ENCODE peak calls at places on chromosomes 16 and 17, in ten cellular contexts. I is GM04503; L is T-helper 17 cell; P is NCI-H1694 treated with DMSO at 0.1 percent for 48 hours; B is astrocyte; T is fibroblast of lung; X is activated CD8-positive, alpha-beta T cell treated with anti-CD3 and anti-CD28 coated beads, Interleukin-2, amount 10 ng/mL, durations not matched to agents 7 days and 5 days; V is NAMALWA; C is RWPE1; U is left ventricle myocardium inferior. J is an unnamed sample.

GRCh38 chr16:72015124-72015523 is 6.6 kb downstream of the DHODH start:
- DNase-seq in I (no peak), L (no peak), P (no peak), B (no peak), T (no peak), X (no peak), V (no peak), C (no peak), U (no peak), J (no peak)

GRCh38 chr17:38921756-38922411 is 3.5 kb upstream of the LASP1NB start:
- DNase-seq in I (no peak), L (no peak), P (no peak), B (no peak), T (no peak), X (peak; percentile 21), V (no peak), C (no peak), U (no peak), J (no peak)

GRCh38 chr17:55155867-55156560 is 108.7 kb upstream of the HLF start:
- DNase-seq in I (no peak), L (no peak), P (peak; percentile 57), B (no peak), T (no peak), X (no peak), V (no peak), C (no peak), U (no peak), J (no peak)

GRCh38 chr17:57773557-57773956 is 28.5 kb upstream of the CCDC182 start:
- DNase-seq in I (no peak), L (no peak), P (no peak), B (no peak), T (no peak), X (no peak), V (no peak), C (no peak), U (no peak), J (no peak)

GRCh38 chr17:8630227-8630801 is at the start of gene MYH10:
- DNase-seq in I (no peak), L (no peak), P (no peak), B (no peak), T (no peak), X (no peak), V (no peak), C (peak; percentile 25), U (no peak), J (no peak)

GRCh38 chr17:47692895-47693666 is 880 bp upstream of the TBKBP1 start:
- DNase-seq in I (no peak), L (no peak), P (peak; percentile 27), B (no peak), T (no peak), X (no peak), V (peak; percentile 69), C (no peak), U (no peak), J (peak; percentile 29)

GRCh38 chr17:4014148-4014927 is 50.1 kb upstream of the ATP2A3 start:
- DNase-seq in I (no peak), L (no peak), P (no peak), B (no peak), T (no peak), X (no peak), V (no peak), C (no peak), U (no peak), J (no peak)

GRCh38 chr17:62627904-62628603 is 584 bp downstream of the MRC2 start:
- DNase-seq in I (no peak), L (no peak), P (no peak), B (peak; percentile 65), T (peak; percentile 76), X (peak; percentile 48), V (no peak), C (peak; percentile 34), U (peak; percentile 54), J (peak; percentile 83)

GRCh38 chr17:50618941-50619340 is 15.7 kb upstream of the ABCC3 start:
- DNase-seq in I (no peak), L (no peak), P (no peak), B (no peak), T (no peak), X (no peak), V (no peak), C (no peak), U (no peak), J (peak; percentile 41)

GRCh38 chr17:77528516-77529327 is 388.0 kb downstream of the SEC14L1 start:
- DNase-seq in I (no peak), L (no peak), P (peak; percentile 83), B (no peak), T (no peak), X (peak; percentile 36), V (no peak), C (no peak), U (peak; percentile 25), J (peak; percentile 47)

GRCh38 chr17:31525801-31526549 is 134.5 kb downstream of the RAB11FIP4 start:
- DNase-seq in I (no peak), L (no peak), P (no peak), B (no peak), T (no peak), X (no peak), V (peak; percentile 60), C (no peak), U (no peak), J (peak; percentile 37)

GRCh38 chr16:74825941-74826340 is 51.3 kb upstream of the FA2H start:
- DNase-seq in I (no peak), L (no peak), P (no peak), B (no peak), T (no peak), X (no peak), V (no peak), C (no peak), U (no peak), J (no peak)

GRCh38 chr16:1839554-1839953 is 12.5 kb downstream of the FAHD1 start:
- DNase-seq in I (peak; percentile 42), L (no peak), P (no peak), B (no peak), T (no peak), X (no peak), V (no peak), C (no peak), U (no peak), J (peak; percentile 81)

GRCh38 chr17:59327891-59328290 is 3.6 kb upstream of the YPEL2 start:
- DNase-seq in I (no peak), L (no peak), P (no peak), B (no peak), T (peak; percentile 41), X (no peak), V (no peak), C (no peak), U (no peak), J (no peak)

GRCh38 chr16:6684076-6684673 is 648.5 kb upstream of the RBFOX1 start:
- DNase-seq in I (no peak), L (no peak), P (peak; percentile 52), B (no peak), T (no peak), X (peak; percentile 20), V (peak; percentile 49), C (peak; percentile 8), U (no peak), J (peak; percentile 31)

GRCh38 chr17:21058098-21058893 is 15.5 kb upstream of the USP22 start:
- DNase-seq in I (no peak), L (no peak), P (no peak), B (peak; percentile 39), T (peak; percentile 61), X (peak; percentile 39), V (no peak), C (no peak), U (no peak), J (peak; percentile 62)

GRCh38 chr16:55359946-55360345 is 35.9 kb downstream of the IRX6 start:
- DNase-seq in I (no peak), L (no peak), P (no peak), B (no peak), T (no peak), X (no peak), V (no peak), C (no peak), U (no peak), J (no peak)

GRCh38 chr17:37098910-37099664 is 150.3 kb downstream of the AATF start:
- DNase-seq in I (no peak), L (no peak), P (no peak), B (no peak), T (no peak), X (no peak), V (no peak), C (no peak), U (no peak), J (no peak)

GRCh38 chr17:76843703-76844484 is 24.3 kb upstream of the MGAT5B start:
- DNase-seq in I (no peak), L (no peak), P (no peak), B (no peak), T (no peak), X (no peak), V (peak; percentile 86), C (no peak), U (no peak), J (no peak)

GRCh38 chr16:24652803-24653202 is 76.6 kb upstream of the TNRC6A start:
- DNase-seq in I (no peak), L (no peak), P (no peak), B (no peak), T (no peak), X (no peak), V (no peak), C (no peak), U (no peak), J (no peak)

GRCh38 chr16:56684926-56685590 is 2.8 kb downstream of the MT1X start:
- DNase-seq in I (no peak), L (no peak), P (no peak), B (no peak), T (no peak), X (no peak), V (no peak), C (no peak), U (no peak), J (no peak)

GRCh38 chr17:39064374-39064773 is 87.1 kb downstream of the PLXDC1 start:
- DNase-seq in I (peak; percentile 62), L (no peak), P (no peak), B (peak; percentile 91), T (peak; percentile 93), X (no peak), V (no peak), C (peak; percentile 25), U (no peak), J (peak; percentile 88)